ENCODE peak calls at places on chromosomes 1 and 21, in four cellular contexts. F is HepG2, P is K562, O is HCT116. S is an unnamed sample.
A peak's percentile ranks its signal among the peaks of the same experiment; 100 is the strongest.

GRCh38 chr1:226687476-226687875 is 51.6 kb downstream of the ITPKB start:
- DNase-seq in F (no peak), P (no peak), O (no peak), S (no peak)

GRCh38 chr1:241647658-241648057 is 4.4 kb upstream of the WDR64 start:
- DNase-seq in F (no peak), O (no peak), P (no peak), S (no peak)

GRCh38 chr1:35316264-35316663 is 47.8 kb downstream of the ZMYM4 start:
- DNase-seq in F (no peak), O (no peak), P (no peak), S (no peak)

GRCh38 chr1:97304366-97304765 is 582.8 kb downstream of the PTBP2 start:
- DNase-seq in O (no peak), P (no peak), F (no peak), S (no peak)

GRCh38 chr1:227793948-227794812 is 21.3 kb upstream of the PRSS38 start:
- DNase-seq in F (no peak), P (peak; percentile 10), O (no peak), S (no peak)

GRCh38 chr1:59078866-59079265 is 218.0 kb upstream of the FGGY start:
- DNase-seq in P (no peak), O (no peak), F (no peak), S (no peak)

GRCh38 chr21:39676054-39676771 is 63.5 kb downstream of the B3GALT5 start:
- DNase-seq in F (peak; percentile 17), P (no peak), O (no peak), S (no peak)

GRCh38 chr1:108816049-108816882 is 40.6 kb downstream of the AKNAD1 start:
- DNase-seq in P (peak; percentile 35), O (no peak), F (peak; percentile 24), S (peak; percentile 48)

GRCh38 chr1:236753554-236753953 is 41.5 kb upstream of the MTR start:
- DNase-seq in P (peak; percentile 35), O (peak; percentile 56), F (peak; percentile 63), S (no peak)

GRCh38 chr1:181134543-181135461 is 46.3 kb downstream of the IER5 start:
- DNase-seq in O (no peak), P (no peak), F (no peak), S (no peak)

GRCh38 chr1:212545941-212546638 is 62.5 kb upstream of the ATF3 start:
- DNase-seq in O (no peak), P (no peak), F (no peak), S (no peak)

GRCh38 chr1:245538671-245539070 is 383.9 kb downstream of the KIF26B start:
- DNase-seq in O (no peak), P (no peak), F (no peak), S (no peak)

GRCh38 chr1:246107516-246108277 is 399.4 kb downstream of the SMYD3 start:
- DNase-seq in F (no peak), P (no peak), O (no peak), S (no peak)

GRCh38 chr1:9444532-9444931 is 94.7 kb upstream of the SLC25A33 start:
- DNase-seq in F (no peak), O (no peak), P (no peak), S (no peak)

GRCh38 chr1:15345711-15346355 is 63.9 kb upstream of the EFHD2 start:
- DNase-seq in F (no peak), P (peak; percentile 72), O (no peak), S (no peak)

GRCh38 chr1:247211339-247211738 is 39.5 kb upstream of the ZNF124 start:
- DNase-seq in O (no peak), F (no peak), P (no peak), S (no peak)

GRCh38 chr1:160671603-160672002 is 24.8 kb upstream of the SLAMF1 start:
- DNase-seq in P (no peak), O (no peak), F (no peak), S (no peak)
- TF ChIP-seq TCF7L2 in P (no peak), O (no peak), F (no peak), S (no peak)

GRCh38 chr1:113686891-113687624 is 72.2 kb downstream of the PHTF1 start:
- DNase-seq in P (no peak), F (no peak), O (no peak), S (no peak)
- H3K27ac ChIP-seq in P (no peak overlapping the region), F (no peak overlapping the region), O (no peak overlapping the region), S (no peak overlapping the region)

DNA sequence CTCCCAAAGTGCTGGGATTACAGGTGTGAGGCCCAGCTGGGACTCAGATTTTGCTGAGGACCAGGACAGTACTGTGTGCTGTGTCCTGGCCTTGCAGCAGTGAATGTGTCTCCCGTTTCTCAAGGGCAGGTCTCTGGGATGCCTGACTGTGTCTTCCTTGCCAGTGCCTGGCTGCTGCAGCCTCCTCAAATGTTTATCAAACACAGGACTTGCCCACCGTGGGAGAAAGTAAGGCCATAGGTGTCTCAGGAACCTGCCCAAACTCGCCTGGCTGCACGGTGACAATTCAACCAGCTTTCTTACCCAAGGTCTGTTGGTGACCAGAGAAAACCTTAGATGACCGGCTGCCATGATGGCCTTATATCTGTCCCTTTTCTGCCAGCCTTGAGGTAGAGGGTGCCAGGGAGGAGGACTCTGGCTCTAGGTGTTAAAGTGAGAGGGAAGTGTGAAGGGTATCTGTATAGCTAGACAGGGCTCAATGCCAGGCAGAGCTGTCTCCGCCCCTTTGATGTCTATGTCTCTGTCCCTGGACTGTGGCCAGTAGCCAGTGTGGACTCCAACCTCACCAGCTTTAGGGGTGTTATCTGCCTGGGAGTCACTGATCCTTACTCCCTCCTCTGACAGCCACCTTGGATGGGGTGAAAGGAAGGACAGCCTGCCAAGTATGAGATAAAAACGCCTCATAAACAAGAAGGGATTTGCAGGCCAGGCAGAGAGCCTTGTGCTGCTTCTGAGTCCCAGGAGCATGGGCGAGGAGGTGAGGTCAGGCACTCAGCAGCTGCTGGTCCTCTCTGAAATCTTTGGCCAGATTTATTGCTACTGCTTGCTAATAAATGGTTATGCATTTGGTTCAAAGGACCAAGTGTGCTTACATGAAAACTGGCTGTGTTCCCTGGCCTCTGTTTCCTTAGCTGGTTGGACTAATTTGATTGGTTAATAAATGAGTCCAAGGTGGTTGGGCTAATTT is 22.3 kb downstream of the IL6R start:
- DNase-seq in O (no peak), P (no peak), F (peak; percentile 56), S (no peak)
- TF ChIP-seq TCF7L2 in O (peak; percentile 40), P (no peak), F (no peak), S (peak; percentile 66)

DNA sequence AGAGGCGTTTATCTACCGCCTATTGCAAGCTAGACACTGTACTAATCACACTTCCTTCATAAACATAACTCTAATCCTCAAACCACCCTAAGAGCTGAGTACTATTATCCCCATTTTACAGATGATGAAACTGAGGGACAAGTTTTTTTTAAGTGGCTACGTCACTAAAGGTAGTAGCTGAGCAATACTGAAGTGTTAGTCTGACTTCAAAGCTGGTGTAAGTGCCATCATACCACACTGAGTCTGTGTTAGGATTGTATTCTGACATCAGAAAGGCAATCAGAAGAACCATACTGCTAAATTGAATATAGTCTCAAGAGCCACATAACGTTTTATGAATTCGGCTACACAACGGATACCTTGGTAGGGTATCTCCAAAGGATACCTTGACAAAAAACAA is 1.8 kb downstream of the TP53BP2 start:
- DNase-seq in O (no peak), F (no peak), P (no peak), S (no peak)
- H3K27ac ChIP-seq in O (no peak overlapping the region), F (no peak overlapping the region), P (peak overlapping the region; percentile 93), S (peak overlapping the region; percentile 88)

DNA sequence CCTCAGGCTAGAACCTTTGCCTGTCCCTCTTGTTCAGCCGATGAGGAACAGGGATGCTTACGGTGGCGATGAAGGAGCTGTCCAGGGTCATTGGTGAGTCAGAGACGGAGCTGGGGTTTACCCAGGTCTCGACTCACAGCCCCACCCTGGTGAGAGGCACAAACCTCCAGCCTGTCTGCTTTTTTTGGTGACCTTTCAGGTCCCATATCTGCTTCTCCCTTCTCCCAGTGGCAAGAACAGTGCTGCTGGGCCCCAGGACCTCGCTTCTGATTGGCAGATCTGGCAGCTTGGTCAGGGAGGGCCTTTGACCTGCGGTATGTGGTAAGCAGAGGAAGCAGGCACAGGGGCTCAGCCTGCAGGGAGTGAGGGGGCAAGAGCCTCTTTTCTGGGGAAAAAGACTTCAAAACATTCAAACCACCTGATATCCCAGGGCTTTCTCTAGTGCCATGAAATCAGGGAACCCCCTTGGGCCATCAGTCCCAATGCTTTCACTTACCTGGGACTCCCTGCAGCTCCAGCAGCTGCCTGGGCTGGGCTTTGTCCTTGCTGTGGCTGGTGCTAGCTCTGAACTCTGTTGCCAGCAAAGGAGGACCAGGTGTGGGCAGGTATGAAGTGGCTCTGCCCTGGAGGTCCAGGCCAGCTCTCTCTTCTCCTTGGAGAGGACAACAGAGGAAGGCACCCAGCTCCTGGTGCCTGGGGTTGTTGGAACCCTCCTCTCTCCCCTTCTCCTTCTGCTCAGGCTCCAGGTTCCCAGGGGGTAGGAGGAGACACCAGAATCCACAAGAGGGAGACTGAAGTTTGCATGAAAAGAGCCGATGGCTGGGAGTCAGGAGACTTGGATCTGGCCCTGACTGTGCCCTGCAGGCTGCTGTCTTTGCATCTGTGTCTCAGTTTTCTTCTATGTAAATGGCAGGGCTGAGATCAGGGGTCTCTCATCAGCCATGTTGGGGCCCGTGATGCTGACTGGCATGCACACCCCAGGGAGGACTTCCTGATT is 41.4 kb downstream of the TRIM62 start:
- DNase-seq in P (no peak), O (no peak), F (peak; percentile 32), S (no peak)
- TF ChIP-seq TCF7L2 in P (no peak), O (no peak), F (no peak), S (no peak)

GRCh38 chr1:44721521-44722361 is 9.2 kb downstream of the RNU5D-1 start:
- DNase-seq in O (peak; percentile 99), F (peak; percentile 95), P (peak; percentile 91), S (peak; percentile 98)
- H3K27ac ChIP-seq in O (peak overlapping the region; percentile 75), F (peak overlapping the region; percentile 84), P (peak overlapping the region; percentile 95), S (peak overlapping the region; percentile 97)

GRCh38 chr1:182211364-182211763 is 149.9 kb upstream of the ZNF648 start:
- DNase-seq in F (no peak), O (no peak), P (no peak), S (no peak)
- TF ChIP-seq TCF7L2 in F (no peak), O (no peak), P (no peak), S (no peak)

GRCh38 chr1:21931171-21932093 is 5.7 kb downstream of the HSPG2 start:
- DNase-seq in F (peak; percentile 91), O (peak; percentile 43), P (peak; percentile 44), S (no peak)
- H3K27ac ChIP-seq in F (peak overlapping the region; percentile 76), O (peak overlapping the region; percentile 81), P (peak overlapping the region; percentile 17), S (peak overlapping the region; percentile 95)